ENCODE peak calls at places on chromosome 12, in eight cellular contexts. One of them, this sample, is unnamed.

GRCh38 chr12:39919790-39920189 is 186.1 kb downstream of the SLC2A13 start:
- DNase-seq in choroid plexus epithelial cell: no peak
- DNase-seq in NCI-H226: no peak
- DNase-seq in tibial nerve: no peak
- DNase-seq in smooth muscle cell of the brain vasculature: no peak
- DNase-seq in stimulated activated naive CD4-positive, alpha-beta T cell treated with Interleukin-2 at 50 U/mL for 16 hours: no peak
- DNase-seq in ELR: no peak
- DNase-seq in germinal center: no peak
- DNase-seq in this sample: no peak

GRCh38 chr12:72289633-72290032 is 17.5 kb downstream of the TRHDE start:
- DNase-seq in choroid plexus epithelial cell: no peak
- DNase-seq in NCI-H226: no peak
- DNase-seq in ELR: peak
- DNase-seq in germinal center: no peak
- DNase-seq in stimulated activated naive CD4-positive, alpha-beta T cell treated with Interleukin-2 at 50 U/mL for 16 hours: no peak
- DNase-seq in smooth muscle cell of the brain vasculature: no peak
- DNase-seq in tibial nerve: no peak
- DNase-seq in this sample: no peak

GRCh38 chr12:29309320-29309902 is 71.6 kb downstream of the ERGIC2 start:
- DNase-seq in stimulated activated naive CD4-positive, alpha-beta T cell treated with Interleukin-2 at 50 U/mL for 16 hours: no peak
- DNase-seq in choroid plexus epithelial cell: peak
- DNase-seq in germinal center: no peak
- DNase-seq in ELR: peak
- DNase-seq in tibial nerve: no peak
- DNase-seq in smooth muscle cell of the brain vasculature: no peak
- DNase-seq in NCI-H226: no peak
- DNase-seq in this sample: no peak

GRCh38 chr12:18483723-18484325 is 222.5 kb downstream of the PIK3C2G start:
- DNase-seq in tibial nerve: no peak
- DNase-seq in smooth muscle cell of the brain vasculature: no peak
- DNase-seq in germinal center: no peak
- DNase-seq in stimulated activated naive CD4-positive, alpha-beta T cell treated with Interleukin-2 at 50 U/mL for 16 hours: no peak
- DNase-seq in ELR: no peak
- DNase-seq in NCI-H226: no peak
- DNase-seq in choroid plexus epithelial cell: no peak
- DNase-seq in this sample: no peak

GRCh38 chr12:22858849-22859569 is 234.0 kb downstream of the ETNK1 start:
- DNase-seq in stimulated activated naive CD4-positive, alpha-beta T cell treated with Interleukin-2 at 50 U/mL for 16 hours: no peak
- DNase-seq in germinal center: no peak
- DNase-seq in smooth muscle cell of the brain vasculature: no peak
- DNase-seq in tibial nerve: no peak
- DNase-seq in NCI-H226: no peak
- DNase-seq in ELR: peak
- DNase-seq in choroid plexus epithelial cell: peak
- DNase-seq in this sample: no peak

GRCh38 chr12:2034633-2035420 is 18.0 kb upstream of the CACNA1C start:
- DNase-seq in NCI-H226: peak
- DNase-seq in smooth muscle cell of the brain vasculature: no peak
- DNase-seq in germinal center: peak
- DNase-seq in ELR: peak
- DNase-seq in stimulated activated naive CD4-positive, alpha-beta T cell treated with Interleukin-2 at 50 U/mL for 16 hours: peak
- DNase-seq in choroid plexus epithelial cell: peak
- DNase-seq in tibial nerve: peak
- DNase-seq in this sample: peak

GRCh38 chr12:87827638-87828264 is 201.4 kb downstream of the C12orf50 start:
- DNase-seq in smooth muscle cell of the brain vasculature: no peak
- DNase-seq in ELR: peak
- DNase-seq in tibial nerve: no peak
- DNase-seq in choroid plexus epithelial cell: peak
- DNase-seq in NCI-H226: peak
- DNase-seq in stimulated activated naive CD4-positive, alpha-beta T cell treated with Interleukin-2 at 50 U/mL for 16 hours: no peak
- DNase-seq in germinal center: no peak
- DNase-seq in this sample: no peak

GRCh38 chr12:121668750-121669524 is 517 bp downstream of the MORN3 start:
- DNase-seq in NCI-H226: no peak
- DNase-seq in stimulated activated naive CD4-positive, alpha-beta T cell treated with Interleukin-2 at 50 U/mL for 16 hours: peak
- DNase-seq in tibial nerve: no peak
- DNase-seq in smooth muscle cell of the brain vasculature: no peak
- DNase-seq in germinal center: no peak
- DNase-seq in choroid plexus epithelial cell: peak
- DNase-seq in ELR: peak
- DNase-seq in this sample: peak

GRCh38 chr12:58176296-58176869 is 235.0 kb downstream of the ATP23 start:
- DNase-seq in stimulated activated naive CD4-positive, alpha-beta T cell treated with Interleukin-2 at 50 U/mL for 16 hours: peak
- DNase-seq in ELR: peak
- DNase-seq in choroid plexus epithelial cell: peak
- DNase-seq in NCI-H226: no peak
- DNase-seq in germinal center: peak
- DNase-seq in smooth muscle cell of the brain vasculature: peak
- DNase-seq in tibial nerve: no peak
- DNase-seq in this sample: no peak

GRCh38 chr12:31234955-31235867 is 90.7 kb downstream of the SINHCAF start:
- DNase-seq in smooth muscle cell of the brain vasculature: no peak
- DNase-seq in choroid plexus epithelial cell: peak
- DNase-seq in germinal center: no peak
- DNase-seq in ELR: peak
- DNase-seq in NCI-H226: no peak
- DNase-seq in stimulated activated naive CD4-positive, alpha-beta T cell treated with Interleukin-2 at 50 U/mL for 16 hours: no peak
- DNase-seq in tibial nerve: no peak
- DNase-seq in this sample: no peak

This sample was measured in psoas muscle.